ENCODE peak calls at places on chromosomes 1 and 21, in four cellular contexts. C is iPS-NIHi11; V is OCI-M1; I is CD4-positive, CD25-positive, alpha-beta regulatory T cell. J is an unnamed sample.

GRCh38 chr1:54519709-54520108 is 28.3 kb upstream of the ACOT11 start:
- DNase-seq in C (peak; percentile 88), V (no peak), I (no peak), J (peak; percentile 72)

GRCh38 chr1:233113009-233113712 is 162.8 kb downstream of the NTPCR start:
- DNase-seq in C (peak; percentile 49), V (peak; percentile 98), I (peak; percentile 47), J (no peak)

GRCh38 chr1:157519451-157519850 is 32.9 kb downstream of the FCRL5 start:
- DNase-seq in C (no peak), V (no peak), I (no peak), J (no peak)

GRCh38 chr1:172930142-172930541 is 120.6 kb downstream of the TNFSF18 start:
- DNase-seq in C (no peak), V (no peak), I (no peak), J (no peak)

GRCh38 chr1:59434336-59434735 is 137.4 kb downstream of the FGGY start:
- DNase-seq in C (no peak), V (no peak), I (no peak), J (no peak)

GRCh38 chr1:1085911-1086841 is 12.1 kb upstream of the RNF223 start:
- DNase-seq in C (no peak), V (no peak), I (no peak), J (no peak)

GRCh38 chr1:40153073-40153770 is 8.0 kb upstream of the RLF start:
- DNase-seq in C (peak; percentile 23), V (peak; percentile 91), I (peak; percentile 87), J (peak; percentile 40)

GRCh38 chr1:47987601-47988000 is 9.6 kb downstream of the TRABD2B start:
- DNase-seq in C (no peak), V (no peak), I (no peak), J (no peak)

GRCh38 chr1:235069577-235070563 is 58.8 kb downstream of the TOMM20 start:
- DNase-seq in C (no peak), V (no peak), I (no peak), J (no peak)

GRCh38 chr21:37429356-37429755 is 62.8 kb downstream of the DYRK1A start:
- DNase-seq in C (no peak), V (peak; percentile 46), I (no peak), J (no peak)

GRCh38 chr1:219236933-219237610 is 63.4 kb downstream of the LYPLAL1 start:
- DNase-seq in C (no peak), V (no peak), I (no peak), J (no peak)

GRCh38 chr1:115669002-115669673 is 27.4 kb downstream of the VANGL1 start:
- DNase-seq in C (no peak), V (peak; percentile 58), I (peak; percentile 31), J (no peak)

GRCh38 chr1:169288011-169288414 is 79.6 kb downstream of the NME7 start:
- DNase-seq in C (no peak), V (no peak), I (no peak), J (no peak)

GRCh38 chr1:101309334-101310221 is 72.8 kb downstream of the S1PR1 start:
- DNase-seq in C (peak; percentile 73), V (peak; percentile 78), I (peak; percentile 88), J (peak; percentile 88)

GRCh38 chr21:36511484-36512227 is 31.7 kb upstream of the CLDN14 start:
- DNase-seq in C (no peak), V (no peak), I (no peak), J (no peak)

GRCh38 chr1:50719126-50719525 is 240.9 kb downstream of the FAF1 start:
- DNase-seq in C (no peak), V (no peak), I (no peak), J (no peak)

GRCh38 chr1:2049517-2050481 is at the start of gene PRKCZ:
- DNase-seq in C (peak; percentile 98), V (no peak), I (peak; percentile 89), J (no peak)

GRCh38 chr1:2214541-2215241 is 13.4 kb upstream of the SKI start:
- DNase-seq in C (no peak), V (no peak), I (no peak), J (no peak)

GRCh38 chr1:244667797-244668196 is 14.9 kb downstream of the DESI2 start:
- DNase-seq in C (no peak), V (no peak), I (no peak), J (no peak)

GRCh38 chr1:175192111-175192629 is 406 bp downstream of the KIAA0040 start:
- DNase-seq in C (peak; percentile 54), V (peak; percentile 76), I (peak; percentile 41), J (peak; percentile 47)

GRCh38 chr1:30757196-30757949 is at the start of gene LAPTM5:
- DNase-seq in C (no peak), V (peak; percentile 73), I (peak; percentile 72), J (no peak)

GRCh38 chr1:204225841-204226745 is 12.3 kb upstream of the GOLT1A start:
- DNase-seq in C (peak; percentile 52), V (peak; percentile 69), I (no peak), J (no peak)

GRCh38 chr1:173257805-173258204 is 50.7 kb upstream of the TNFSF4 start:
- DNase-seq in C (no peak), V (no peak), I (no peak), J (no peak)

GRCh38 chr21:43276811-43277210 is 108.0 kb downstream of the CRYAA start:
- DNase-seq in C (no peak), V (no peak), I (no peak), J (no peak)

GRCh38 chr1:228079601-228080263 is 2.8 kb upstream of the ARF1 start:
- DNase-seq in C (no peak), V (no peak), I (no peak), J (no peak)

GRCh38 chr1:8004803-8005573 is 21.1 kb downstream of the ERRFI1 start:
- DNase-seq in C (no peak), V (peak; percentile 77), I (no peak), J (peak; percentile 24)

GRCh38 chr1:110450928-110451327 is at the start of gene PROK1:
- DNase-seq in C (no peak), V (no peak), I (no peak), J (no peak)

GRCh38 chr1:220927442-220927841 is 48.2 kb downstream of the HLX start:
- DNase-seq in C (peak; percentile 18), V (peak; percentile 88), I (no peak), J (no peak)

GRCh38 chr1:109821831-109822745 is 58.4 kb upstream of the EPS8L3 start:
- DNase-seq in C (no peak), V (peak; percentile 88), I (no peak), J (no peak)

GRCh38 chr1:108747128-108747827 is 804 bp downstream of the STXBP3 start:
- DNase-seq in C (peak; percentile 79), V (peak; percentile 89), I (peak; percentile 44), J (peak; percentile 82)

GRCh38 chr1:171736204-171736603 is 5.7 kb downstream of the VAMP4 start:
- DNase-seq in C (no peak), V (no peak), I (no peak), J (no peak)

GRCh38 chr1:37410080-37410479 is 64.3 kb upstream of the ZC3H12A start:
- DNase-seq in C (no peak), V (peak; percentile 31), I (no peak), J (no peak)

GRCh38 chr1:232707142-232707541 is 77.2 kb upstream of the SIPA1L2 start:
- DNase-seq in C (no peak), V (no peak), I (no peak), J (no peak)

GRCh38 chr1:167904641-167905040 is 9.3 kb downstream of the ADCY10 start:
- DNase-seq in C (no peak), V (peak; percentile 63), I (no peak), J (no peak)

GRCh38 chr1:9716404-9717192 is 65.1 kb downstream of the PIK3CD start:
- DNase-seq in C (no peak), V (no peak), I (peak; percentile 49), J (no peak)

GRCh38 chr1:197902454-197903195 is at the start of gene C1orf53:
- DNase-seq in C (peak; percentile 97), V (peak; percentile 94), I (peak; percentile 86), J (peak; percentile 98)